ENCODE peak calls at places on chromosomes 1 and 21, in four cellular contexts. T, E, D and H are unnamed samples.

GRCh38 chr1:180887841-180888240 is 24.9 kb upstream of the KIAA1614 start:
- DNase-seq in E (no peak), D (no peak), T (no peak), H (no peak)

GRCh38 chr1:37671261-37671660 is 21.1 kb upstream of the CDCA8 start:
- DNase-seq in E (no peak), T (no peak), D (no peak), H (no peak)

GRCh38 chr1:157409927-157410326 is 142.4 kb downstream of the FCRL5 start:
- DNase-seq in D (no peak), E (no peak), T (no peak), H (no peak)

GRCh38 chr1:246805135-246805716 is 81.0 kb downstream of the SCCPDH start:
- DNase-seq in E (no peak), T (no peak), D (peak; percentile 27), H (no peak)

GRCh38 chr1:159829822-159830455 is 3.3 kb downstream of the SLAMF8 start:
- DNase-seq in D (no peak), E (peak; percentile 43), T (no peak), H (no peak)

GRCh38 chr1:36239941-36240637 is 15.8 kb downstream of the THRAP3 start:
- DNase-seq in T (no peak), E (peak; percentile 60), D (no peak), H (no peak)

GRCh38 chr1:205631010-205631726 is 643 bp downstream of the ELK4 start:
- DNase-seq in E (peak; percentile 55), T (peak; percentile 90), D (peak; percentile 80), H (no peak)

GRCh38 chr1:62076286-62076685 is 118.4 kb upstream of the L1TD1 start:
- DNase-seq in E (no peak), T (peak; percentile 64), D (no peak), H (no peak)

GRCh38 chr1:199272690-199273089 is 633.9 kb downstream of the PTPRC start:
- DNase-seq in T (peak; percentile 86), D (no peak), E (no peak), H (no peak)

GRCh38 chr1:7296968-7297367 is 474.1 kb upstream of the VAMP3 start:
- DNase-seq in D (no peak), E (no peak), T (no peak), H (no peak)

GRCh38 chr1:211547710-211548109 is 31.3 kb downstream of the SLC30A1 start:
- DNase-seq in D (no peak), E (no peak), T (no peak), H (no peak)

GRCh38 chr21:35058058-35058457 is 9.0 kb upstream of the RUNX1 start:
- DNase-seq in E (no peak), T (no peak), D (no peak), H (no peak)

GRCh38 chr1:94154989-94155388 is 34.0 kb upstream of the ABCA4 start:
- DNase-seq in T (no peak), E (no peak), D (no peak), H (no peak)

GRCh38 chr1:81369814-81370213 is 430.9 kb upstream of the ADGRL2 start:
- DNase-seq in D (no peak), T (no peak), E (no peak), H (no peak)

GRCh38 chr1:168227620-168228019 is 1.8 kb downstream of the SFT2D2 start:
- DNase-seq in D (peak; percentile 36), E (no peak), T (peak; percentile 40), H (no peak)

GRCh38 chr1:238681451-238681850 is 704.9 kb upstream of the CHRM3 start:
- DNase-seq in T (no peak), D (no peak), E (no peak), H (no peak)

GRCh38 chr1:179298952-179299351 is 5.4 kb downstream of the SOAT1 start:
- DNase-seq in D (no peak), E (no peak), T (no peak), H (no peak)

GRCh38 chr1:5640845-5641244 is 351.4 kb downstream of the NPHP4 start:
- DNase-seq in T (no peak), E (no peak), D (no peak), H (no peak)

GRCh38 chr1:7262611-7263010 is 477.4 kb downstream of the CAMTA1 start:
- DNase-seq in T (peak; percentile 47), D (peak; percentile 97), E (no peak), H (no peak)

GRCh38 chr1:218803351-218803997 is 370.2 kb upstream of the LYPLAL1 start:
- DNase-seq in E (no peak), D (no peak), T (no peak), H (no peak)

GRCh38 chr1:41435570-41436178 is 48.8 kb downstream of the EDN2 start:
- DNase-seq in E (no peak), T (no peak), D (no peak), H (no peak)

GRCh38 chr1:67019600-67020136 is 34.3 kb downstream of the SLC35D1 start:
- DNase-seq in D (no peak), E (no peak), T (no peak), H (peak; percentile 16)

GRCh38 chr1:228860911-228861829 is 125.9 kb downstream of the RHOU start:
- DNase-seq in E (no peak), T (peak; percentile 92), D (peak; percentile 91), H (no peak)

GRCh38 chr1:187513190-187513589 is 684.4 kb downstream of the PLA2G4A start:
- DNase-seq in E (no peak), T (peak; percentile 5), D (no peak), H (no peak)

GRCh38 chr1:58975888-58976287 is 192.0 kb upstream of the JUN start:
- DNase-seq in T (no peak), D (peak; percentile 53), E (no peak), H (no peak)

GRCh38 chr1:117143172-117143571 is 21.6 kb upstream of the TRIM45 start:
- DNase-seq in E (no peak), D (no peak), T (no peak), H (no peak)

GRCh38 chr21:39362733-39363132 is 13.8 kb upstream of the HMGN1 start:
- DNase-seq in D (no peak), E (no peak), T (no peak), H (no peak)

GRCh38 chr1:23651069-23651808 is 40.4 kb upstream of the RPL11 start:
- DNase-seq in D (no peak), T (no peak), E (peak; percentile 76), H (no peak)

GRCh38 chr1:171300401-171300800 is 13.6 kb upstream of the FMO4 start:
- DNase-seq in T (no peak), E (no peak), D (no peak), H (no peak)

GRCh38 chr1:53369761-53370160 is 41.9 kb upstream of the LRP8 start:
- DNase-seq in T (no peak), E (no peak), D (no peak), H (no peak)

GRCh38 chr1:222555992-222556615 is 8.2 kb upstream of the HHIPL2 start:
- DNase-seq in D (no peak), E (no peak), T (no peak), H (no peak)

GRCh38 chr1:61141288-61142044 is 59.1 kb downstream of the NFIA start:
- DNase-seq in E (peak; percentile 73), T (peak; percentile 21), D (peak; percentile 62), H (no peak)

GRCh38 chr1:31939484-31940329 is 1.5 kb upstream of the PTP4A2 start:
- DNase-seq in E (peak; percentile 72), T (peak; percentile 92), D (peak; percentile 78), H (no peak)